ENCODE peak calls at places on chromosomes 7 and 10, in seven cellular contexts. O is ovary, M is upper lobe of left lung, H is IMR-90, S is NB4, K is spleen, L is HepG2. U is an unnamed sample.

GRCh38 chr7:5776894-5777645 is 4.4 kb downstream of the RNF216 start:
- DNase-seq in O (no peak), M (no peak), H (no peak), S (no peak), K (no peak), L (no peak), U (peak; percentile 17)

GRCh38 chr7:5598261-5598761 is 174.7 kb upstream of the TNRC18 start:
- DNase-seq in O (no peak), M (peak; percentile 55), H (no peak), S (peak; percentile 64), K (no peak), L (no peak), U (no peak)

GRCh38 chr10:126917975-126918908 is 13.0 kb downstream of the DOCK1 start:
- DNase-seq in O (no peak), M (peak; percentile 75), H (no peak), S (no peak), K (peak; percentile 66), L (no peak), U (no peak)

GRCh38 chr7:56175086-56175760 is 59.0 kb upstream of the NUPR2 start:
- DNase-seq in O (peak; percentile 66), M (peak; percentile 87), H (no peak), S (no peak), K (peak; percentile 82), L (no peak), U (peak; percentile 62)

GRCh38 chr10:132608511-132609195 is 71.1 kb downstream of the INPP5A start:
- DNase-seq in O (peak; percentile 32), M (no peak), H (no peak), S (no peak), K (peak; percentile 62), L (no peak), U (no peak)

GRCh38 chr7:94069154-94069739 is 65.1 kb upstream of the BET1 start:
- DNase-seq in O (no peak), M (no peak), H (peak; percentile 49), S (no peak), K (no peak), L (no peak), U (no peak)

GRCh38 chr7:93981480-93981874 is 22.7 kb downstream of the BET1 start:
- DNase-seq in O (peak; percentile 20), M (no peak), H (no peak), S (no peak), K (no peak), L (no peak), U (no peak)

GRCh38 chr7:52161483-52161882 is 844.9 kb upstream of the COBL start:
- DNase-seq in O (no peak), M (no peak), H (no peak), S (no peak), K (no peak), L (no peak), U (no peak)

GRCh38 chr10:6778992-6779701 is 199.1 kb upstream of the PRKCQ start:
- DNase-seq in O (no peak), M (no peak), H (peak; percentile 99), S (no peak), K (no peak), L (no peak), U (no peak)

GRCh38 chr10:69232252-69232651 is 12.1 kb downstream of the HKDC1 start:
- DNase-seq in O (no peak), M (no peak), H (peak; percentile 85), S (no peak), K (peak; percentile 47), L (no peak), U (no peak)

GRCh38 chr10:92740762-92741161 is 51.0 kb downstream of the HHEX start:
- DNase-seq in O (no peak), M (no peak), H (peak; percentile 70), S (no peak), K (no peak), L (no peak), U (no peak)

GRCh38 chr10:58660577-58661255 is 148.0 kb downstream of the BICC1 start:
- DNase-seq in O (no peak), M (no peak), H (no peak), S (no peak), K (no peak), L (no peak), U (no peak)

GRCh38 chr7:133003052-133003910 is 78.6 kb downstream of the CHCHD3 start:
- DNase-seq in O (no peak), M (no peak), H (peak; percentile 22), S (no peak), K (no peak), L (no peak), U (no peak)

GRCh38 chr10:11322698-11323097 is 288.8 kb downstream of the USP6NL start:
- DNase-seq in O (no peak), M (no peak), H (no peak), S (no peak), K (no peak), L (no peak), U (no peak)

GRCh38 chr10:84783386-84783785 is 455.0 kb downstream of the CCSER2 start:
- DNase-seq in O (no peak), M (no peak), H (no peak), S (peak; percentile 50), K (no peak), L (peak; percentile 17), U (no peak)

GRCh38 chr10:125083576-125083920 is 76.8 kb downstream of the CTBP2 start:
- DNase-seq in O (no peak), M (no peak), H (peak; percentile 97), S (no peak), K (peak; percentile 44), L (no peak), U (no peak)

GRCh38 chr7:157875230-157876179 is 538.7 kb downstream of the DNAJB6 start:
- DNase-seq in O (no peak), M (no peak), H (no peak), S (peak; percentile 90), K (peak; percentile 81), L (no peak), U (no peak)

GRCh38 chr10:50593523-50593922 is 30.2 kb downstream of the SGMS1 start:
- DNase-seq in O (no peak), M (no peak), H (peak; percentile 48), S (no peak), K (no peak), L (no peak), U (no peak)

GRCh38 chr7:47470567-47471357 is 111.1 kb downstream of the TNS3 start:
- DNase-seq in O (no peak), M (no peak), H (no peak), S (no peak), K (no peak), L (peak; percentile 95), U (no peak)

GRCh38 chr7:155962191-155962967 is 150.1 kb upstream of the SHH start:
- DNase-seq in O (no peak), M (no peak), H (peak; percentile 77), S (peak; percentile 66), K (no peak), L (peak; percentile 63), U (no peak)

DNA sequence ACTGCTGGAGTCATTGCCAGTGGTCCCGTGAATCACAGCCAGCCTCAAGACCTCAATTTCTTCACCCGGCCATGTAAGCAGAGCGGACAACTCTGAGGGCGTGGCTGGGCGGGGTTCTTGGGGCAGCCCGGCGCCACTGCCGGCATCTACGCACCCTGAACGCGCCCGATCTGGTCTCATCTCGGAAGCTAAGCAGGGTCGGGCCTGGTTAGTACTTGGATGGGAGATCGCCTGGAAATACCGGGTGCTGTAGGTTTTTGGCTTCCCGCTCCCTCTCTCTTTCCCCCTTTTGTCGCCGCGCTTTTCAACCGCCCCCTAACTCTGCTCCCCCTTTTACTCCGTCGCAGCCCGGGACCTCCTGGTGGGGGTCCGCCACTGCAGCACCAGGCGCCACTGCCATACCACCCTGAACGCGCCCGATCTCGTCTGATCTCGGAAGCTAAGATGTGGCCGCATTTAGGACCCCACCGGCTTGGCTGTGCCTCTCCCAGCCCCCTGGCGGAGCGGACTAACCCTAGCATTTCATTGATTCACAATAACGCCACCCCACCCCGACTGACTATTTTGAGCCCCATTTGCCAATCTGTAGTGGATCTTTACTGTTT is 25.3 kb downstream of the GARIN1A start:
- DNase-seq in O (no peak), M (peak; percentile 82), H (peak; percentile 44), S (peak; percentile 51), K (peak; percentile 85), L (peak; percentile 21), U (no peak)
- TF ChIP-seq CTCF in O (no peak), M (no peak), H (peak; percentile 28), S (peak; percentile 6), K (no peak), L (no peak), U (no peak)

DNA sequence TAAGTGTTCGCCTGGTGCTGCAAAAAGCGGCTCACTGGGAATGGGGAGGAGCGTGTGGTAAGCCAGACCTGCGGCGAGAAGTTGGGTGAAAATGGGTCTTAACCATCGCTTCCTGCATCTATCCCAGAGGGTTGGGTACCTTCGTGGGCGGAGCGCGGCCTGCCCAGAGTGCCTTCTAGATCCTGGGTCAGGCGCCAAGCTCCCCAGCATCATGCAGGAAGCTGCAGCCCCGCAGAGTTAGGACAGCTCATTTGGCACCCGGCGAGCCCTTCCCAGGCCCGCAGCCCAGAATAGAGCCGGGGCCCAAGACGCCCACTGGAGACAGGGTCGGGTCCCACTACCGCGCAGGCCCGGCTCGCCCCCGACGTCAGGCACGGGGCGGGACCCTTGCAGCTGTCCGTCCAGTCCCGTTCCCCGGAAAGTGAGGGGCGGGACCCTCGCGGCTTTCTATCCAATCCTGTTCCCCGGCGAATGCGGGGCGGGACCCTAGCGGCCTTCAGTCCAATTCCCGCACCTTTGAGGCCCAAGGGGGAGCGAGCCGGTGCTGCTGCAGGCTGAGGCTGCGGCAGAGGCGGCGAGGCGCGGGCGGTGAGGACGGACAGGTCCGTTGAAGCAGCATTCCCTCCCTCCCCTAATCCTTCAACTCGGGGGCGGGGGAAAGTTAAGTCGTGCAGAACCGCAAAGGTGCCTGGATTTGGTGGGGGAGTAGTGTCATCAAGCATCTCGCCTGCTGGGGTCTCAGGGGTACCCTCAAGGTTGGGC is at the start of gene CROT:
- DNase-seq in O (peak; percentile 96), M (peak; percentile 97), H (peak; percentile 91), S (peak; percentile 96), K (peak; percentile 98), L (peak; percentile 91), U (peak; percentile 91)
- TF ChIP-seq POLR2A in O (no peak), M (no peak), H (no peak), S (no peak), K (peak; percentile 55), L (peak; percentile 90), U (peak; percentile 24)

GRCh38 chr7:43754596-43754995 is 3.9 kb upstream of the BLVRA start:
- DNase-seq in O (no peak), M (no peak), H (no peak), S (no peak), K (no peak), L (no peak), U (no peak)

GRCh38 chr7:43753401-43753800 is 5.1 kb upstream of the BLVRA start:
- DNase-seq in O (no peak), M (no peak), H (no peak), S (no peak), K (no peak), L (no peak), U (no peak)

GRCh38 chr7:43756368-43757072 is 2.0 kb upstream of the BLVRA start:
- DNase-seq in O (no peak), M (no peak), H (peak; percentile 85), S (peak; percentile 54), K (no peak), L (no peak), U (no peak)

GRCh38 chr7:43752411-43752810 is 6.1 kb upstream of the BLVRA start:
- DNase-seq in O (no peak), M (no peak), H (no peak), S (no peak), K (no peak), L (no peak), U (no peak)

GRCh38 chr7:43753843-43754242 is 4.6 kb upstream of the BLVRA start:
- DNase-seq in O (no peak), M (no peak), H (no peak), S (no peak), K (no peak), L (no peak), U (no peak)
- TF ChIP-seq CTCF in O (no peak), M (no peak), H (no peak), S (no peak), K (no peak), L (no peak), U (no peak)

GRCh38 chr10:100520811-100521210 is 1.1 kb upstream of the SEC31B start:
- DNase-seq in O (no peak), M (no peak), H (peak; percentile 77), S (no peak), K (no peak), L (no peak), U (no peak)
- TF ChIP-seq POLR2A in O (no peak), M (no peak), H (no peak), S (no peak), K (no peak), L (no peak), U (no peak)

U was measured in breast epithelium.